ENCODE peak calls at places on chromosomes 13 and 19, in ten cellular contexts. One of them, this sample, is unnamed. For H3K36me3, the result is how much of the 10 kb centered on the place peaks cover.

GRCh38 chr19:43700368-43701015 is 15.4 kb upstream of the IRGC start:
- DNase-seq in breast epithelium: no peak
- DNase-seq in endothelial cell of umbilical vein: peak
- DNase-seq in CD8-positive, alpha-beta T cell: peak
- DNase-seq in ovary: peak
- DNase-seq in BJ: peak
- DNase-seq in cardiac muscle cell: no peak
- DNase-seq in naive thymus-derived CD4-positive, alpha-beta T cell: peak
- DNase-seq in tibial artery: peak
- DNase-seq in effector memory CD4-positive, alpha-beta T cell: no peak
- DNase-seq in this sample: peak

GRCh38 chr13:30864352-30865130 is 41.5 kb upstream of the MEDAG start:
- DNase-seq in CD8-positive, alpha-beta T cell: no peak
- DNase-seq in tibial artery: no peak
- DNase-seq in endothelial cell of umbilical vein: peak
- DNase-seq in effector memory CD4-positive, alpha-beta T cell: no peak
- DNase-seq in breast epithelium: no peak
- DNase-seq in BJ: peak
- DNase-seq in ovary: peak
- DNase-seq in cardiac muscle cell: no peak
- DNase-seq in naive thymus-derived CD4-positive, alpha-beta T cell: no peak
- DNase-seq in this sample: peak

GRCh38 chr19:39223703-39224279 is 19.7 kb upstream of the SYCN start:
- DNase-seq in BJ: no peak
- DNase-seq in effector memory CD4-positive, alpha-beta T cell: no peak
- DNase-seq in ovary: no peak
- DNase-seq in cardiac muscle cell: peak
- DNase-seq in endothelial cell of umbilical vein: peak
- DNase-seq in naive thymus-derived CD4-positive, alpha-beta T cell: peak
- DNase-seq in tibial artery: no peak
- DNase-seq in breast epithelium: no peak
- DNase-seq in CD8-positive, alpha-beta T cell: no peak
- DNase-seq in this sample: peak

GRCh38 chr13:33612641-33613638 is 205.0 kb upstream of the RFC3 start:
- DNase-seq in cardiac muscle cell: no peak
- DNase-seq in breast epithelium: no peak
- DNase-seq in endothelial cell of umbilical vein: no peak
- DNase-seq in naive thymus-derived CD4-positive, alpha-beta T cell: no peak
- DNase-seq in BJ: no peak
- DNase-seq in CD8-positive, alpha-beta T cell: no peak
- DNase-seq in ovary: no peak
- DNase-seq in effector memory CD4-positive, alpha-beta T cell: no peak
- DNase-seq in tibial artery: no peak
- DNase-seq in this sample: no peak

GRCh38 chr13:28741080-28741479 is 22.3 kb upstream of the SLC46A3 start:
- DNase-seq in tibial artery: no peak
- DNase-seq in CD8-positive, alpha-beta T cell: no peak
- DNase-seq in naive thymus-derived CD4-positive, alpha-beta T cell: no peak
- DNase-seq in ovary: no peak
- DNase-seq in effector memory CD4-positive, alpha-beta T cell: no peak
- DNase-seq in endothelial cell of umbilical vein: no peak
- DNase-seq in breast epithelium: no peak
- DNase-seq in BJ: no peak
- DNase-seq in cardiac muscle cell: no peak
- DNase-seq in this sample: no peak

GRCh38 chr13:77853701-77854100 is 64.9 kb downstream of the EDNRB start:
- DNase-seq in ovary: no peak
- DNase-seq in breast epithelium: no peak
- DNase-seq in CD8-positive, alpha-beta T cell: no peak
- DNase-seq in naive thymus-derived CD4-positive, alpha-beta T cell: no peak
- DNase-seq in tibial artery: no peak
- DNase-seq in endothelial cell of umbilical vein: no peak
- DNase-seq in cardiac muscle cell: no peak
- DNase-seq in effector memory CD4-positive, alpha-beta T cell: no peak
- DNase-seq in BJ: no peak
- DNase-seq in this sample: peak

GRCh38 chr13:99605417-99606321 is 104.4 kb downstream of the TM9SF2 start:
- DNase-seq in tibial artery: peak
- DNase-seq in naive thymus-derived CD4-positive, alpha-beta T cell: no peak
- DNase-seq in BJ: no peak
- DNase-seq in ovary: peak
- DNase-seq in cardiac muscle cell: peak
- DNase-seq in breast epithelium: no peak
- DNase-seq in effector memory CD4-positive, alpha-beta T cell: peak
- DNase-seq in endothelial cell of umbilical vein: peak
- DNase-seq in CD8-positive, alpha-beta T cell: peak
- DNase-seq in this sample: peak

GRCh38 chr19:47107201-47107952 is 6.2 kb downstream of the ZC3H4 start:
- DNase-seq in BJ: no peak
- DNase-seq in ovary: no peak
- DNase-seq in breast epithelium: no peak
- DNase-seq in endothelial cell of umbilical vein: peak
- DNase-seq in cardiac muscle cell: no peak
- DNase-seq in naive thymus-derived CD4-positive, alpha-beta T cell: peak
- DNase-seq in tibial artery: no peak
- DNase-seq in CD8-positive, alpha-beta T cell: peak
- DNase-seq in effector memory CD4-positive, alpha-beta T cell: no peak
- DNase-seq in this sample: no peak

GRCh38 chr13:99629641-99630040 is 128.4 kb downstream of the TM9SF2 start:
- DNase-seq in cardiac muscle cell: no peak
- DNase-seq in ovary: no peak
- DNase-seq in BJ: no peak
- DNase-seq in breast epithelium: no peak
- DNase-seq in naive thymus-derived CD4-positive, alpha-beta T cell: no peak
- DNase-seq in tibial artery: no peak
- DNase-seq in endothelial cell of umbilical vein: no peak
- DNase-seq in effector memory CD4-positive, alpha-beta T cell: no peak
- DNase-seq in CD8-positive, alpha-beta T cell: no peak
- DNase-seq in this sample: no peak

GRCh38 chr19:51546107-51546649 is 14.7 kb upstream of the SIGLEC6 start:
- DNase-seq in ovary: no peak
- DNase-seq in endothelial cell of umbilical vein: no peak
- DNase-seq in BJ: no peak
- DNase-seq in breast epithelium: peak
- DNase-seq in effector memory CD4-positive, alpha-beta T cell: no peak
- DNase-seq in cardiac muscle cell: no peak
- DNase-seq in naive thymus-derived CD4-positive, alpha-beta T cell: no peak
- DNase-seq in CD8-positive, alpha-beta T cell: no peak
- DNase-seq in tibial artery: no peak
- DNase-seq in this sample: no peak

GRCh38 chr13:85405316-85405897 is 393.8 kb downstream of the SLITRK6 start:
- DNase-seq in cardiac muscle cell: no peak
- DNase-seq in BJ: no peak
- DNase-seq in naive thymus-derived CD4-positive, alpha-beta T cell: no peak
- DNase-seq in ovary: no peak
- DNase-seq in effector memory CD4-positive, alpha-beta T cell: no peak
- DNase-seq in breast epithelium: no peak
- DNase-seq in tibial artery: no peak
- DNase-seq in endothelial cell of umbilical vein: no peak
- DNase-seq in CD8-positive, alpha-beta T cell: no peak
- DNase-seq in this sample: no peak

GRCh38 chr19:39820696-39821095 is 13.3 kb downstream of the DYRK1B start:
- DNase-seq in cardiac muscle cell: no peak
- DNase-seq in tibial artery: no peak
- DNase-seq in breast epithelium: no peak
- DNase-seq in endothelial cell of umbilical vein: no peak
- DNase-seq in ovary: no peak
- DNase-seq in CD8-positive, alpha-beta T cell: no peak
- DNase-seq in naive thymus-derived CD4-positive, alpha-beta T cell: no peak
- DNase-seq in effector memory CD4-positive, alpha-beta T cell: no peak
- DNase-seq in BJ: no peak
- DNase-seq in this sample: no peak

GRCh38 chr19:49656456-49657109 is 9.1 kb downstream of the IRF3 start:
- DNase-seq in cardiac muscle cell: no peak
- DNase-seq in CD8-positive, alpha-beta T cell: no peak
- DNase-seq in BJ: no peak
- DNase-seq in effector memory CD4-positive, alpha-beta T cell: no peak
- DNase-seq in endothelial cell of umbilical vein: no peak
- DNase-seq in naive thymus-derived CD4-positive, alpha-beta T cell: no peak
- DNase-seq in ovary: no peak
- DNase-seq in breast epithelium: no peak
- DNase-seq in tibial artery: no peak
- DNase-seq in this sample: no peak
- H3K36me3 ChIP-seq in cardiac muscle cell: under half
- H3K36me3 ChIP-seq in CD8-positive, alpha-beta T cell: half or more
- H3K36me3 ChIP-seq in BJ: half or more
- H3K36me3 ChIP-seq in effector memory CD4-positive, alpha-beta T cell: half or more
- H3K36me3 ChIP-seq in endothelial cell of umbilical vein: half or more
- H3K36me3 ChIP-seq in naive thymus-derived CD4-positive, alpha-beta T cell: under half
- H3K36me3 ChIP-seq in ovary: under half
- H3K36me3 ChIP-seq in breast epithelium: under half
- H3K36me3 ChIP-seq in tibial artery: half or more
- H3K36me3 ChIP-seq in this sample: half or more

GRCh38 chr19:55675661-55676354 is 782 bp downstream of the EPN1 start:
- DNase-seq in naive thymus-derived CD4-positive, alpha-beta T cell: no peak
- DNase-seq in tibial artery: no peak
- DNase-seq in breast epithelium: no peak
- DNase-seq in ovary: no peak
- DNase-seq in BJ: no peak
- DNase-seq in cardiac muscle cell: no peak
- DNase-seq in endothelial cell of umbilical vein: peak
- DNase-seq in CD8-positive, alpha-beta T cell: no peak
- DNase-seq in effector memory CD4-positive, alpha-beta T cell: no peak
- DNase-seq in this sample: no peak
- H3K36me3 ChIP-seq in naive thymus-derived CD4-positive, alpha-beta T cell: under half
- H3K36me3 ChIP-seq in tibial artery: under half
- H3K36me3 ChIP-seq in breast epithelium: under half
- H3K36me3 ChIP-seq in ovary: under half
- H3K36me3 ChIP-seq in BJ: under half
- H3K36me3 ChIP-seq in cardiac muscle cell: under half
- H3K36me3 ChIP-seq in endothelial cell of umbilical vein: under half
- H3K36me3 ChIP-seq in CD8-positive, alpha-beta T cell: under half
- H3K36me3 ChIP-seq in effector memory CD4-positive, alpha-beta T cell: under half
- H3K36me3 ChIP-seq in this sample: under half

DNA sequence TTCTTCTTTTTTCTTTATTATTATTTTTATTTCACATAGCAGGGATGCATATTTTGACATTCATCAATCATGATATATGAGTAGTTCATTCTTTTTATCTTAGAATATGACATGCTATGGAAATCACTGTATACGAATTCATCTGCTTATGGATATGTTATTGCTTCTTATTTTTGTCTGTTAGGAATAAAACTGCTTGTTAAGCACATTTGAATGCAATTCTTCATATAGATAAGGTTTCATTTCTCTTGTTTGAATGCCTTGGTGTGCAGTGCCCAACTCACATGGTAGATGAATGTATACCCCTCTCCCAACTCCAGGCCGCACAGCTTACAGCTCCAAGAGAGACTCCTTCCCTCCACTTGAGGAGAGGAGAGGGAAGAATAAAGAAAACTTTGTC is 11.3 kb downstream of the ZNF776 start:
- DNase-seq in endothelial cell of umbilical vein: no peak
- DNase-seq in ovary: no peak
- DNase-seq in tibial artery: no peak
- DNase-seq in BJ: no peak
- DNase-seq in CD8-positive, alpha-beta T cell: no peak
- DNase-seq in breast epithelium: no peak
- DNase-seq in naive thymus-derived CD4-positive, alpha-beta T cell: no peak
- DNase-seq in effector memory CD4-positive, alpha-beta T cell: no peak
- DNase-seq in cardiac muscle cell: no peak
- DNase-seq in this sample: no peak
- H3K36me3 ChIP-seq in endothelial cell of umbilical vein: under half
- H3K36me3 ChIP-seq in ovary: under half
- H3K36me3 ChIP-seq in tibial artery: half or more
- H3K36me3 ChIP-seq in BJ: under half
- H3K36me3 ChIP-seq in CD8-positive, alpha-beta T cell: under half
- H3K36me3 ChIP-seq in breast epithelium: under half
- H3K36me3 ChIP-seq in naive thymus-derived CD4-positive, alpha-beta T cell: under half
- H3K36me3 ChIP-seq in effector memory CD4-positive, alpha-beta T cell: under half
- H3K36me3 ChIP-seq in cardiac muscle cell: half or more
- H3K36me3 ChIP-seq in this sample: half or more

DNA sequence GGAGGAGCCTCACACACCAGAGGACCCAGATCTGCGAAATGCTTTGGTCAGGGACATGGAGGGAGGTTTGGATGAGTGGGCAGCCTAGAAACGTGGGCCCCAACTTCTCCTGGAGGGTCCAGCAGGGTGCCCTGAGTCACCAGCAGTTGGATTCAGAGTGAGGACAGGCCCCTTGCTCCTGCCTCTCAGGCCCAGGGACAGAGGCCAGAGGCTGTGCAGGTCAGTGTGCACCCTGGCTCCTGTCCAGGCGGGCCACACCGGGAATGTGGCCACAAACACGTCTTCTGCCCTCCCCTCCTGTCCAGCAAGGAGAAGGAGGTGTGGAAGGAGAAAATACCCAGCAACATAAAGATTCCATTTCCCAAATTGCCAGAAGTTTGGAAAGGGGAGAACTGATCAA is 19.4 kb downstream of the IRS2 start:
- DNase-seq in breast epithelium: no peak
- DNase-seq in ovary: no peak
- DNase-seq in naive thymus-derived CD4-positive, alpha-beta T cell: no peak
- DNase-seq in tibial artery: no peak
- DNase-seq in endothelial cell of umbilical vein: no peak
- DNase-seq in CD8-positive, alpha-beta T cell: no peak
- DNase-seq in BJ: no peak
- DNase-seq in cardiac muscle cell: no peak
- DNase-seq in effector memory CD4-positive, alpha-beta T cell: no peak
- DNase-seq in this sample: no peak
- H3K36me3 ChIP-seq in breast epithelium: under half
- H3K36me3 ChIP-seq in ovary: under half
- H3K36me3 ChIP-seq in naive thymus-derived CD4-positive, alpha-beta T cell: under half
- H3K36me3 ChIP-seq in tibial artery: under half
- H3K36me3 ChIP-seq in endothelial cell of umbilical vein: under half
- H3K36me3 ChIP-seq in CD8-positive, alpha-beta T cell: under half
- H3K36me3 ChIP-seq in BJ: under half
- H3K36me3 ChIP-seq in cardiac muscle cell: under half
- H3K36me3 ChIP-seq in effector memory CD4-positive, alpha-beta T cell: under half
- H3K36me3 ChIP-seq in this sample: under half

GRCh38 chr13:72737033-72737432 is 9.3 kb downstream of the BORA start:
- DNase-seq in BJ: no peak
- DNase-seq in CD8-positive, alpha-beta T cell: no peak
- DNase-seq in cardiac muscle cell: no peak
- DNase-seq in breast epithelium: no peak
- DNase-seq in tibial artery: no peak
- DNase-seq in endothelial cell of umbilical vein: no peak
- DNase-seq in ovary: no peak
- DNase-seq in effector memory CD4-positive, alpha-beta T cell: no peak
- DNase-seq in naive thymus-derived CD4-positive, alpha-beta T cell: no peak
- DNase-seq in this sample: no peak
- H3K36me3 ChIP-seq in BJ: under half
- H3K36me3 ChIP-seq in CD8-positive, alpha-beta T cell: under half
- H3K36me3 ChIP-seq in cardiac muscle cell: under half
- H3K36me3 ChIP-seq in breast epithelium: under half
- H3K36me3 ChIP-seq in tibial artery: under half
- H3K36me3 ChIP-seq in endothelial cell of umbilical vein: under half
- H3K36me3 ChIP-seq in ovary: under half
- H3K36me3 ChIP-seq in effector memory CD4-positive, alpha-beta T cell: under half
- H3K36me3 ChIP-seq in naive thymus-derived CD4-positive, alpha-beta T cell: under half
- H3K36me3 ChIP-seq in this sample: half or more

GRCh38 chr19:11420429-11420893 is 1.3 kb upstream of the RGL3 start:
- DNase-seq in tibial artery: peak
- DNase-seq in ovary: peak
- DNase-seq in BJ: no peak
- DNase-seq in endothelial cell of umbilical vein: no peak
- DNase-seq in breast epithelium: no peak
- DNase-seq in naive thymus-derived CD4-positive, alpha-beta T cell: no peak
- DNase-seq in effector memory CD4-positive, alpha-beta T cell: no peak
- DNase-seq in CD8-positive, alpha-beta T cell: no peak
- DNase-seq in cardiac muscle cell: peak
- DNase-seq in this sample: peak
- H3K36me3 ChIP-seq in tibial artery: under half
- H3K36me3 ChIP-seq in ovary: under half
- H3K36me3 ChIP-seq in BJ: under half
- H3K36me3 ChIP-seq in endothelial cell of umbilical vein: under half
- H3K36me3 ChIP-seq in breast epithelium: under half
- H3K36me3 ChIP-seq in naive thymus-derived CD4-positive, alpha-beta T cell: under half
- H3K36me3 ChIP-seq in effector memory CD4-positive, alpha-beta T cell: under half
- H3K36me3 ChIP-seq in CD8-positive, alpha-beta T cell: under half
- H3K36me3 ChIP-seq in cardiac muscle cell: under half
- H3K36me3 ChIP-seq in this sample: under half